ENCODE peak calls at places on chromosome 18, in nine cellular contexts. X is Caco-2; Z is cardiac muscle cell; C is thyroid gland; S is Calu3; L is lower lobe of right lung; J is CD4-positive, alpha-beta T cell; D is RWPE2; E is H1. F is an unnamed sample.

GRCh38 chr18:76246579-76246978 is 248.5 kb downstream of the ZNF516 start:
- DNase-seq in X (no peak), Z (no peak), C (no peak), S (no peak), L (no peak), J (no peak), D (no peak), E (no peak), F (no peak)

GRCh38 chr18:58308463-58308862 is 264.4 kb downstream of the NEDD4L start:
- DNase-seq in X (no peak), Z (no peak), C (no peak), S (no peak), L (no peak), J (no peak), D (no peak), E (no peak), F (no peak)

GRCh38 chr18:6219116-6219717 is 195.5 kb downstream of the L3MBTL4 start:
- DNase-seq in X (peak; percentile 65), Z (peak; percentile 62), C (peak; percentile 39), S (no peak), L (no peak), J (no peak), D (no peak), E (peak; percentile 15), F (peak; percentile 71)

GRCh38 chr18:11802586-11802985 is 48.6 kb upstream of the CHMP1B start:
- DNase-seq in X (no peak), Z (no peak), C (no peak), S (no peak), L (no peak), J (no peak), D (no peak), E (no peak), F (no peak)

GRCh38 chr18:24818451-24818850 is 358.0 kb downstream of the HRH4 start:
- DNase-seq in X (no peak), Z (no peak), C (no peak), S (no peak), L (no peak), J (no peak), D (no peak), E (no peak), F (no peak)

GRCh38 chr18:57121542-57122112 is 25.3 kb upstream of the BOD1L2 start:
- DNase-seq in X (no peak), Z (no peak), C (no peak), S (no peak), L (no peak), J (no peak), D (no peak), E (no peak), F (peak; percentile 30)

GRCh38 chr18:10059610-10060468 is 146.0 kb downstream of the VAPA start:
- DNase-seq in X (no peak), Z (peak; percentile 46), C (no peak), S (no peak), L (no peak), J (no peak), D (no peak), E (no peak), F (no peak)

GRCh38 chr18:43805646-43806194 is 528.4 kb upstream of the SYT4 start:
- DNase-seq in X (no peak), Z (peak; percentile 12), C (peak; percentile 58), S (no peak), L (peak; percentile 37), J (no peak), D (no peak), E (no peak), F (no peak)

GRCh38 chr18:67194886-67195285 is 321.6 kb downstream of the DSEL start:
- DNase-seq in X (peak; percentile 0), Z (no peak), C (no peak), S (no peak), L (no peak), J (no peak), D (no peak), E (no peak), F (no peak)

GRCh38 chr18:61530681-61531080 is 197.5 kb downstream of the CDH20 start:
- DNase-seq in X (no peak), Z (no peak), C (no peak), S (no peak), L (no peak), J (no peak), D (no peak), E (no peak), F (no peak)

GRCh38 chr18:61531182-61531581 is 198.0 kb downstream of the CDH20 start:
- DNase-seq in X (no peak), Z (peak; percentile 22), C (no peak), S (no peak), L (no peak), J (no peak), D (no peak), E (no peak), F (no peak)

GRCh38 chr18:61528961-61529360 is 195.7 kb downstream of the CDH20 start:
- DNase-seq in X (no peak), Z (no peak), C (no peak), S (no peak), L (no peak), J (no peak), D (no peak), E (no peak), F (no peak)

GRCh38 chr18:61535401-61535800 is 202.2 kb downstream of the CDH20 start:
- DNase-seq in X (no peak), Z (no peak), C (no peak), S (no peak), L (no peak), J (no peak), D (no peak), E (no peak), F (no peak)

GRCh38 chr18:61531891-61532290 is 198.7 kb downstream of the CDH20 start:
- DNase-seq in X (no peak), Z (no peak), C (no peak), S (no peak), L (no peak), J (no peak), D (no peak), E (no peak), F (no peak)
- TF ChIP-seq CTCF in X (no peak), Z (no peak), C (no peak), S (no peak), L (no peak), J (no peak), D (no peak), E (no peak), F (no peak)

GRCh38 chr18:34835466-34835865 is 125.4 kb downstream of the DTNA start:
- DNase-seq in X (no peak), Z (no peak), C (no peak), S (no peak), L (no peak), J (no peak), D (no peak), E (no peak), F (no peak)

GRCh38 chr18:34837769-34838194 is 127.7 kb downstream of the DTNA start:
- DNase-seq in X (no peak), Z (peak; percentile 21), C (peak; percentile 16), S (no peak), L (no peak), J (no peak), D (no peak), E (no peak), F (no peak)

GRCh38 chr18:34834897-34835296 is 124.8 kb downstream of the DTNA start:
- DNase-seq in X (no peak), Z (peak; percentile 9), C (no peak), S (no peak), L (no peak), J (no peak), D (no peak), E (no peak), F (no peak)

GRCh38 chr18:34838669-34839068 is 128.6 kb downstream of the DTNA start:
- DNase-seq in X (no peak), Z (no peak), C (no peak), S (no peak), L (no peak), J (no peak), D (no peak), E (no peak), F (no peak)

DNA sequence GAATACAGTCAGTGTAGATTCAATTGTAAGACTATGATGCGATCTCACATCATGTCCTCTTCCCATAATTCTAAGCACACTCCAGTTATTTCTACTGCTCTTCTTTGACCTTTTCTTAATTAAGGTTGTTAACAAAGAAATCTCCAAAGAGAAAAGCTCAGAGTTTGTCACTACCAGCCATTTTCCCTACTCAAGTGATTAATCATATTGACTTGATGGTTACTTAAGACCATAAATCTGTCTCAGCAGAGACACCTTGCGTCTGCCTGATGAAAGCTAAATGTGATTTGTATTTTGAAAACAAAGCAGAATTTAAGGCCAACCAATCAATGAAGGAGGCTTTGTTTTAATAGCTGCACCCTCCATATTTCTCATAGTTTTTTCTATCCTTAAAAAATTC is 130.3 kb downstream of the DTNA start:
- DNase-seq in X (no peak), Z (no peak), C (no peak), S (no peak), L (no peak), J (no peak), D (no peak), E (no peak), F (no peak)
- TF ChIP-seq CTCF in X (no peak), Z (no peak), C (no peak), S (no peak), L (no peak), J (no peak), D (peak; percentile 16), E (no peak), F (no peak)

GRCh38 chr18:66043009-66043408 is 292.2 kb downstream of the CDH7 start:
- DNase-seq in X (no peak), Z (no peak), C (no peak), S (no peak), L (no peak), J (no peak), D (no peak), E (no peak), F (no peak)

GRCh38 chr18:66048404-66048803 is 297.6 kb downstream of the CDH7 start:
- DNase-seq in X (no peak), Z (no peak), C (no peak), S (no peak), L (no peak), J (no peak), D (no peak), E (no peak), F (no peak)

DNA sequence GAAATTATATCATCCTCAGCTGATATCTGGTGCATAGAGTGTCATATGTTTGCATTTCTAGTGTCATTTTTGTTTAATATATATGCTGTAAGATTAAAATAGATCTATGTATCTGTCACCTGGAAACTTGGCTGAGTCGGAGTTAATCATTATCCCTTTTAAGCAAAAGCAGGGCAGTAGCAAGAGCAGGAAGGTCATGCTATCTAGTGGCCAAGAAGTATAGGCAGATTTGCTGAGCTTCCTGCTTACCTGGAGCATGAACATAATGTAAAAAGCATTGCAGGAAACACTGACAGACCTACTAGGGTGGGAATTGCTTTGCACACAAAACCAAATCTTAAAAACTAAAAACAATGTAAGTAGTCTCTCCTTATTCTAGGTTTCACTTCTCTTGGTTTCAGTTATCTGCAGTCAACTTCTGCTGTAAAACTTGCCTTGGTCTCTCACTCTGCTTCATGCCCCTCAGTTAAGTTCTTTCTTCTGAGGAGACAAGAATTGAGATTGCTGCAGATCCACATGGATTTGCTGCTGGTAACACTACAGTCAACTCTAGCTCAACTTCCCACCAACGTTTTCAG is 295.3 kb downstream of the CDH7 start:
- DNase-seq in X (peak; percentile 4), Z (no peak), C (no peak), S (peak; percentile 6), L (no peak), J (no peak), D (no peak), E (no peak), F (no peak)
- TF ChIP-seq CTCF in X (peak; percentile 26), Z (no peak), C (no peak), S (no peak), L (no peak), J (no peak), D (no peak), E (peak; percentile 9), F (no peak)

GRCh38 chr18:61943175-61943964 is 50.6 kb upstream of the RNF152 start:
- DNase-seq in X (no peak), Z (no peak), C (no peak), S (no peak), L (no peak), J (no peak), D (no peak), E (no peak), F (no peak)
- TF ChIP-seq CTCF in X (no peak), Z (no peak), C (no peak), S (no peak), L (no peak), J (no peak), D (no peak), E (no peak), F (no peak)

F was measured in neural crest cell.